ENCODE peak calls at places on chromosomes 1 and 21, in five cellular contexts. B, L, C, T and Y are unnamed samples.

GRCh38 chr1:176829261-176829976 is 335.1 kb downstream of the ASTN1 start:
- DNase-seq in B (no peak), L (peak), C (no peak), T (no peak), Y (no peak)

GRCh38 chr1:14970115-14970798 is 183.3 kb upstream of the TMEM51 start:
- DNase-seq in B (no peak), L (peak), C (peak), T (peak), Y (no peak)

GRCh38 chr1:196063307-196063706 is 544.9 kb downstream of the KCNT2 start:
- DNase-seq in B (no peak), L (no peak), C (no peak), T (no peak), Y (no peak)

GRCh38 chr21:37270576-37271365 is 3.6 kb upstream of the VPS26C start:
- DNase-seq in B (no peak), L (no peak), C (no peak), T (no peak), Y (no peak)

GRCh38 chr1:22350171-22350961 is 101.3 kb upstream of the ZBTB40 start:
- DNase-seq in B (no peak), L (no peak), C (no peak), T (no peak), Y (no peak)

GRCh38 chr1:185645201-185645640 is 89.0 kb upstream of the HMCN1 start:
- DNase-seq in B (no peak), L (no peak), C (no peak), T (no peak), Y (no peak)

GRCh38 chr1:79859212-79859948 is 852.9 kb upstream of the ADGRL4 start:
- DNase-seq in B (no peak), L (no peak), C (no peak), T (no peak), Y (no peak)

GRCh38 chr1:54861070-54861761 is 25.8 kb downstream of the DHCR24 start:
- DNase-seq in B (no peak), L (peak), C (no peak), T (peak), Y (no peak)

GRCh38 chr1:169764919-169765318 is 29.8 kb downstream of the METTL18 start:
- DNase-seq in B (no peak), L (no peak), C (no peak), T (no peak), Y (no peak)

GRCh38 chr1:56797079-56797685 is 22.0 kb downstream of the FYB2 start:
- DNase-seq in B (no peak), L (no peak), C (no peak), T (no peak), Y (no peak)

GRCh38 chr1:182317489-182318180 is 74.0 kb downstream of the GLUL start:
- DNase-seq in B (no peak), L (peak), C (no peak), T (no peak), Y (no peak)

GRCh38 chr1:153081736-153082135 is 10.3 kb upstream of the SPRR2B start:
- DNase-seq in B (no peak), L (no peak), C (no peak), T (no peak), Y (no peak)

GRCh38 chr1:206517784-206518183 is 10.5 kb downstream of the RASSF5 start:
- DNase-seq in B (no peak), L (no peak), C (no peak), T (no peak), Y (no peak)

GRCh38 chr1:53362851-53363642 is 35.2 kb upstream of the LRP8 start:
- DNase-seq in B (no peak), L (no peak), C (peak), T (peak), Y (no peak)

GRCh38 chr1:161207173-161207572 is 5.0 kb downstream of the NDUFS2 start:
- DNase-seq in B (no peak), L (peak), C (no peak), T (peak), Y (no peak)

GRCh38 chr1:205121660-205122488 is at the start of gene RBBP5:
- DNase-seq in B (peak), L (peak), C (peak), T (peak), Y (peak)
- TF ChIP-seq POLR2A in B (peak), L (peak), C (peak), T (peak), Y (peak)

GRCh38 chr1:181076852-181077251 is 11.6 kb upstream of the IER5 start:
- DNase-seq in B (no peak), L (no peak), C (no peak), T (no peak), Y (no peak)

GRCh38 chr1:181075727-181076350 is 12.7 kb upstream of the IER5 start:
- DNase-seq in B (no peak), L (no peak), C (no peak), T (no peak), Y (no peak)

GRCh38 chr1:181079382-181079781 is 9.1 kb upstream of the IER5 start:
- DNase-seq in B (no peak), L (no peak), C (no peak), T (no peak), Y (no peak)

GRCh38 chr1:181079920-181080319 is 8.6 kb upstream of the IER5 start:
- DNase-seq in B (no peak), L (no peak), C (no peak), T (no peak), Y (no peak)

GRCh38 chr1:181077576-181078242 is 10.8 kb upstream of the IER5 start:
- DNase-seq in B (no peak), L (no peak), C (no peak), T (no peak), Y (no peak)
- H3K27ac ChIP-seq in B (no peak), L (no peak), C (no peak), T (no peak), Y (no peak)

GRCh38 chr1:162388615-162389014 is 7.1 kb downstream of the C1orf226 start:
- DNase-seq in B (no peak), L (no peak), C (no peak), T (no peak), Y (no peak)
- TF ChIP-seq POLR2A in B (peak), L (no peak), C (no peak), T (no peak), Y (no peak)

DNA sequence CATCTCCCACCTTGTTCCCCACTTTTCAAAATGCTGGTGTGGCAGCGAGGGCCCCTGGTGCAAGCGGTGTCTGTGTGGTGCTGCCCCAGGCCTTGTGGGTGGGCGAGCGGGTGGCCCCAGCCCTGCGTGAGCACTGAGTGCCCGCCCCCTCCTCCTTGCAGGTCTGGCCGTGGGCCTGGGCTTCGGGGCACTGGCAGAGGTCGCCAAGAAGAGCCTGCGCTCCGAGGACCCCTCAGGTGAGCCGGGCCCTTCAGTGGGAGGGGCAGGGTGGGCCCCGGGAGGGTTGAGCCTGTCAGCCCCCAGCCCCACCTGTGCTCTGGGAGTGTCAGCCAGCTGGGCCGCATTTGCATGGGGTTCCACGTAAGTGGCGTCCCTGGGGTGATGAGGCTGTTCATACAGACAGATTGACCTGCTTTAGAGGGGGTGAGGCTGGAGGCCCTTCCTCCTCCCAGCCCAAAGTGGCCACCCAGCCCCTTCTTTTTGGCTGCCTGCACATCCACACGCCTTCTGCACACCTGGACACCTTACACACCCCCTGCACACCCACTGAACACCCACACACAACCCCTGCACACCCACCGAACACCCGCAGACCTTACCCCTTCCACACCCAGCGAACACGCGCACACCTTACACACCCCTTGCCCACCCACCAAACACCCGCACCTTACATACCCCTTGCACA is 37.3 kb downstream of the COQ8A start:
- DNase-seq in B (no peak), L (no peak), C (no peak), T (peak), Y (no peak)
- H3K27ac ChIP-seq in B (no peak), L (no peak), C (no peak), T (peak), Y (no peak)

GRCh38 chr1:212423879-212424278 is 8.8 kb upstream of the NENF start:
- DNase-seq in B (no peak), L (no peak), C (no peak), T (no peak), Y (no peak)
- TF ChIP-seq POLR2A in B (no peak), L (no peak), C (no peak), T (no peak), Y (no peak)